ENCODE peak calls at places on chromosome 19, in ten cellular contexts. T is upper lobe of right lung; H is heart left ventricle; J is CD4-positive, CD25-positive, alpha-beta regulatory T cell; K is heart right ventricle; M is stomach; C is AG04450; A is effector memory CD4-positive, alpha-beta T cell; N is left ventricle myocardium inferior; U is caudate nucleus. I is an unnamed sample.

GRCh38 chr19:33819875-33820781 is 23.5 kb downstream of the KCTD15 start:
- DNase-seq in C (no peak), J (peak; percentile 80), N (peak; percentile 84), M (peak; percentile 88), A (peak; percentile 29), H (peak; percentile 85), K (peak; percentile 84), U (no peak), T (peak; percentile 95), I (peak; percentile 30)

GRCh38 chr19:14072535-14073231 is at the start of gene MISP3:
- DNase-seq in N (peak; percentile 49), U (no peak), C (no peak), H (peak; percentile 58), J (peak; percentile 39), T (peak; percentile 91), M (peak; percentile 90), A (no peak), K (peak; percentile 61), I (peak; percentile 63)

GRCh38 chr19:22882797-22883196 is 50.7 kb downstream of the ZNF723 start:
- DNase-seq in U (no peak), H (no peak), J (peak; percentile 11), A (no peak), N (no peak), K (no peak), C (no peak), T (no peak), M (no peak), I (no peak)

GRCh38 chr19:43765109-43765876 is 10.5 kb upstream of the SMG9 start:
- DNase-seq in C (peak; percentile 81), K (peak; percentile 32), M (peak; percentile 57), T (peak; percentile 73), U (no peak), A (peak; percentile 72), N (no peak), J (peak; percentile 90), H (peak; percentile 35), I (peak; percentile 39)

GRCh38 chr19:51274037-51274370 is 23.1 kb downstream of the SIGLECL1 start:
- DNase-seq in C (no peak), M (no peak), U (no peak), T (no peak), H (no peak), J (no peak), N (no peak), K (no peak), A (no peak), I (no peak)

GRCh38 chr19:4233282-4233853 is 4.0 kb downstream of the EBI3 start:
- DNase-seq in N (peak; percentile 36), C (no peak), J (peak; percentile 53), M (peak; percentile 54), U (no peak), K (peak; percentile 56), H (no peak), A (peak; percentile 36), T (peak; percentile 77), I (peak; percentile 58)

GRCh38 chr19:33758541-33759013 is 38.1 kb upstream of the KCTD15 start:
- DNase-seq in N (no peak), C (no peak), K (no peak), T (peak; percentile 78), M (no peak), U (no peak), H (no peak), J (no peak), A (no peak), I (no peak)

GRCh38 chr19:33668968-33669367 is 47.2 kb downstream of the CHST8 start:
- DNase-seq in N (no peak), C (no peak), J (no peak), K (no peak), U (no peak), H (no peak), M (no peak), T (no peak), A (no peak), I (no peak)

GRCh38 chr19:46489445-46490272 is 6.0 kb downstream of the PNMA8B start:
- DNase-seq in K (peak; percentile 64), U (peak; percentile 35), M (peak; percentile 50), T (peak; percentile 80), J (no peak), C (no peak), N (peak; percentile 55), A (no peak), H (peak; percentile 50), I (no peak)

GRCh38 chr19:9673912-9674668 is 810 bp downstream of the ZNF562 start:
- DNase-seq in K (no peak), U (no peak), H (no peak), M (no peak), C (no peak), J (peak; percentile 27), T (no peak), A (no peak), N (no peak), I (peak; percentile 1)

GRCh38 chr19:45558399-45558878 is 26.2 kb downstream of the OPA3 start:
- DNase-seq in J (peak; percentile 83), A (peak; percentile 32), U (no peak), M (peak; percentile 56), T (no peak), C (no peak), N (no peak), H (no peak), K (no peak), I (peak; percentile 37)

GRCh38 chr19:13366529-13367143 is 139.6 kb downstream of the CACNA1A start:
- DNase-seq in H (no peak), N (no peak), C (no peak), A (no peak), K (no peak), U (no peak), J (no peak), M (no peak), T (no peak), I (no peak)

GRCh38 chr19:790971-791604 is 6.2 kb upstream of the PTBP1 start:
- DNase-seq in N (no peak), H (no peak), A (no peak), J (no peak), U (no peak), M (no peak), C (no peak), K (no peak), T (no peak), I (no peak)
- H3K27ac ChIP-seq in N (peak overlapping the region; percentile 88), H (peak overlapping the region; percentile 83), A (no peak overlapping the region), J (no peak overlapping the region), U (no peak overlapping the region), M (peak overlapping the region; percentile 49), C (no peak overlapping the region), K (peak overlapping the region; percentile 81), T (peak overlapping the region; percentile 24), I (no peak overlapping the region)

DNA sequence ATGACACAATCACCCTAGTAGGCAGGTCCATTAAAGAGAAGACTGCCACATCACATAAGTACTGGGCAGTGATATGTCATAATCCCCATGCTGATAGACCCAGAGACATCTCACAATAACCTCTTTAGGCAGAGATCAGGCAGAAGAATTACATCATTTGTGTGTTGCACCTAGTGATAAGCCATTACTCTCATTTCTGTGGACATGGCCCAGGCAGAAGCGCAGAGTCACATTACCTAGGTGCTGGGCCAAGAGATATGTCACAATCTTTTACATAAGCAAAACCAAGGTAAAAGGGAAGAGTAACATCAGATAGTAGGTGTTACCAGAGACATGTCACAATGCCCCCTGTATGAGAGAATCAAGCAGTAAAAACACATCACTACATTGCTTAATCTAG is 71.9 kb downstream of the ZNF726 start:
- DNase-seq in A (no peak), H (no peak), J (no peak), T (no peak), C (no peak), M (no peak), U (no peak), K (no peak), N (no peak), I (no peak)
- H3K27ac ChIP-seq in A (no peak overlapping the region), H (no peak overlapping the region), J (no peak overlapping the region), T (no peak overlapping the region), C (no peak overlapping the region), M (no peak overlapping the region), U (no peak overlapping the region), K (no peak overlapping the region), N (no peak overlapping the region), I (no peak overlapping the region)

GRCh38 chr19:10685210-10685609 is 16.0 kb upstream of the QTRT1 start:
- DNase-seq in J (no peak), N (no peak), H (no peak), M (no peak), C (no peak), K (no peak), U (no peak), A (no peak), T (no peak), I (no peak)
- H3K27ac ChIP-seq in J (no peak overlapping the region), N (no peak overlapping the region), H (no peak overlapping the region), M (no peak overlapping the region), C (no peak overlapping the region), K (no peak overlapping the region), U (no peak overlapping the region), A (no peak overlapping the region), T (no peak overlapping the region), I (no peak overlapping the region)

GRCh38 chr19:48495391-48495790 is 16.2 kb downstream of the LMTK3 start:
- DNase-seq in C (no peak), A (no peak), H (no peak), T (no peak), J (no peak), N (no peak), K (no peak), M (no peak), U (no peak), I (no peak)

GRCh38 chr19:48490980-48491792 is 20.4 kb downstream of the LMTK3 start:
- DNase-seq in K (no peak), J (peak; percentile 58), T (peak; percentile 79), M (peak; percentile 56), A (peak; percentile 51), U (no peak), C (no peak), H (no peak), N (no peak), I (peak; percentile 44)

GRCh38 chr19:48491793-48492123 is 19.9 kb downstream of the LMTK3 start:
- DNase-seq in M (no peak), U (no peak), N (no peak), K (no peak), H (no peak), C (no peak), A (no peak), J (no peak), T (no peak), I (no peak)

GRCh38 chr19:48492925-48493717 is 18.5 kb downstream of the LMTK3 start:
- DNase-seq in A (peak; percentile 79), C (peak; percentile 91), U (peak; percentile 85), M (peak; percentile 98), K (peak; percentile 95), T (peak; percentile 98), H (peak; percentile 96), N (peak; percentile 94), J (peak; percentile 81), I (peak; percentile 82)

DNA sequence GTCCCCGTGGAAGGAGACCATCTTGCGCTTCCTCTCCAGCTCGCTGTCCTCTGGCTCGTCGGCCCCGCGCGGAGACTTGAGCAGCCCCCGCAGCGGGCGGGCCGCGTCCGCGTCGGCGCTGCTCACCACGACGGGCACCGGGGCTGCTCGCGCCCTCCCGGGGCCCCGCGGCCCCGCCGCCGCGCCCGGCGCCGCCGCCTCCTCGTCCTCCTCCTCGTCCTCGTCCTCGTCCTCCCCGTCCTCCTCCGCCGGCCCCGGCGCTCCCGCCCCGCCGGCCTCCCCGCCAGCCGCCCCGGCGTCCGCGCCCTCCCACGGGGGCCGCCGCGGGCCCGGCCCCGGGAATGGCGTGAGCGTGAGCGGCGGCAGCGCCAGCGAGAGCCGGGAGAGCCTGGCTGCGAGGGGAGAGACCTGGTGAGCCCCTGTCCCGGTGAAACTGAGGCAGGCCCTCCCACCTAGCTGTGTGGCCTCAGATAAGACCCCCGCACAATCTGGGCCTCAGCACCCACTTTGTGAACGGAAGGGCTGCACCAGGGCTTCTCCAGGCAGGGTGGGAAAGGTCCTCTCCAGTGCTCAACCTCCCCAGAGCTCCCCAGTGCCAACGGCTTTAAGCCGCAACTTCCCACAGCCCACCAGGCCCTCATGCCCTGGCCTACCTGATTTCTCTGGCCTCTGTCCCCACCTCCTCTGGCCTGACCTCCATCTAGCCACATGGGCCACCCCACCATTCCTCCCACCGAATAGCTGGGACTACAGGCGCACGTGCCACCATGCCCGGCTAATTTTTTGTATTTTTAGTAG is 17.7 kb downstream of the LMTK3 start:
- DNase-seq in N (no peak), H (no peak), U (no peak), M (no peak), A (no peak), T (no peak), J (no peak), C (no peak), K (no peak), I (no peak)
- H3K27ac ChIP-seq in N (peak overlapping the region; percentile 80), H (peak overlapping the region; percentile 56), U (no peak overlapping the region), M (peak overlapping the region; percentile 81), A (no peak overlapping the region), T (peak overlapping the region; percentile 65), J (no peak overlapping the region), C (no peak overlapping the region), K (peak overlapping the region; percentile 67), I (no peak overlapping the region)